ENCODE peak calls at places on chromosomes 13 and 19, in eight cellular contexts. One of them, this sample, is unnamed.

GRCh38 chr13:95185311-95185710 is 115.9 kb downstream of the ABCC4 start:
- DNase-seq in lower leg skin: no peak
- DNase-seq in tibial nerve: no peak
- DNase-seq in spleen: no peak
- DNase-seq in heart left ventricle: no peak
- DNase-seq in uterus: no peak
- DNase-seq in A549: no peak
- DNase-seq in vagina: no peak
- DNase-seq in this sample: no peak

GRCh38 chr13:51729853-51730553 is 74.0 kb downstream of the DHRS12 start:
- DNase-seq in spleen: no peak
- DNase-seq in A549: no peak
- DNase-seq in heart left ventricle: no peak
- DNase-seq in vagina: no peak
- DNase-seq in uterus: peak; percentile 81
- DNase-seq in tibial nerve: no peak
- DNase-seq in lower leg skin: peak; percentile 90
- DNase-seq in this sample: no peak

GRCh38 chr13:84917252-84917878 is 881.9 kb downstream of the SLITRK6 start:
- DNase-seq in uterus: no peak
- DNase-seq in A549: no peak
- DNase-seq in tibial nerve: no peak
- DNase-seq in heart left ventricle: no peak
- DNase-seq in spleen: no peak
- DNase-seq in lower leg skin: no peak
- DNase-seq in vagina: no peak
- DNase-seq in this sample: no peak

GRCh38 chr13:35190241-35190640 is 248.2 kb downstream of the NBEA start:
- DNase-seq in lower leg skin: no peak
- DNase-seq in tibial nerve: no peak
- DNase-seq in vagina: no peak
- DNase-seq in A549: no peak
- DNase-seq in spleen: no peak
- DNase-seq in heart left ventricle: no peak
- DNase-seq in uterus: no peak
- DNase-seq in this sample: no peak

GRCh38 chr13:99352351-99353271 is 45.4 kb upstream of the GPR183 start:
- DNase-seq in A549: no peak
- DNase-seq in heart left ventricle: no peak
- DNase-seq in uterus: no peak
- DNase-seq in tibial nerve: no peak
- DNase-seq in vagina: no peak
- DNase-seq in spleen: no peak
- DNase-seq in lower leg skin: no peak
- DNase-seq in this sample: no peak

GRCh38 chr13:31587696-31588266 is 151.5 kb upstream of the RXFP2 start:
- DNase-seq in lower leg skin: no peak
- DNase-seq in heart left ventricle: no peak
- DNase-seq in uterus: no peak
- DNase-seq in tibial nerve: no peak
- DNase-seq in A549: no peak
- DNase-seq in vagina: no peak
- DNase-seq in spleen: no peak
- DNase-seq in this sample: no peak

GRCh38 chr19:16829822-16830289 is 658 bp downstream of the SIN3B start:
- DNase-seq in lower leg skin: no peak
- DNase-seq in spleen: no peak
- DNase-seq in vagina: no peak
- DNase-seq in tibial nerve: no peak
- DNase-seq in uterus: no peak
- DNase-seq in heart left ventricle: no peak
- DNase-seq in A549: no peak
- DNase-seq in this sample: no peak

GRCh38 chr13:102333320-102334181 is 68.3 kb downstream of the FGF14 start:
- DNase-seq in A549: no peak
- DNase-seq in heart left ventricle: no peak
- DNase-seq in spleen: no peak
- DNase-seq in uterus: no peak
- DNase-seq in lower leg skin: no peak
- DNase-seq in vagina: no peak
- DNase-seq in tibial nerve: no peak
- DNase-seq in this sample: no peak

GRCh38 chr19:2331601-2332246 is 3.2 kb downstream of the SPPL2B start:
- DNase-seq in A549: no peak
- DNase-seq in heart left ventricle: no peak
- DNase-seq in tibial nerve: no peak
- DNase-seq in uterus: no peak
- DNase-seq in lower leg skin: no peak
- DNase-seq in spleen: no peak
- DNase-seq in vagina: no peak
- DNase-seq in this sample: no peak

GRCh38 chr19:41587838-41588210 is 11.9 kb downstream of the CEACAM21 start:
- DNase-seq in A549: no peak
- DNase-seq in lower leg skin: no peak
- DNase-seq in vagina: peak; percentile 61
- DNase-seq in uterus: no peak
- DNase-seq in spleen: peak; percentile 16
- DNase-seq in heart left ventricle: no peak
- DNase-seq in tibial nerve: no peak
- DNase-seq in this sample: no peak

GRCh38 chr13:113560645-113561416 is 23.7 kb upstream of the TFDP1 start:
- DNase-seq in spleen: peak; percentile 70
- DNase-seq in vagina: peak; percentile 64
- DNase-seq in lower leg skin: peak; percentile 54
- DNase-seq in tibial nerve: no peak
- DNase-seq in A549: no peak
- DNase-seq in heart left ventricle: no peak
- DNase-seq in uterus: peak; percentile 2
- DNase-seq in this sample: peak; percentile 39

GRCh38 chr13:32267836-32268439 is 47.2 kb downstream of the ZAR1L start:
- DNase-seq in vagina: no peak
- DNase-seq in heart left ventricle: no peak
- DNase-seq in tibial nerve: no peak
- DNase-seq in A549: no peak
- DNase-seq in spleen: no peak
- DNase-seq in uterus: no peak
- DNase-seq in lower leg skin: no peak
- DNase-seq in this sample: no peak

DNA sequence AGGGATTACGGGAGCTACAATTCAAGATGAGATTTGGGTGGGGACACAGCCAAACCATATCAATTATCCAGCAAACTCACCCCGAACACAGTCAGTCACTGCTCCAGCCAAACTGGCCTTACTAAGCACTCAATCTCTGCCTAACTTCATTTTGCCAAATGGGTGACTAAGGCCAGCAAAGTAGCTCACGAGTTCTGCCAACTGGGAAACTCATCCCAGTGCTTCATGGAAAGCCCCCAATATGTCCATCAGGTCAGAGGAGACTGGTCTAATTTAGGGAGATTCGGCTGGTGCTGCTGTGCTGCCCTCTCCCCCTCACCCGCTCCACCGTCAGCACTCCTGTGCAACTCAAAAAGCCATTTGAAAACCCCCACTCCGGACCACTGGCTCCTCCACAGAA is 324.0 kb downstream of the FOXO1 start:
- DNase-seq in tibial nerve: no peak
- DNase-seq in heart left ventricle: no peak
- DNase-seq in vagina: no peak
- DNase-seq in uterus: no peak
- DNase-seq in lower leg skin: no peak
- DNase-seq in A549: no peak
- DNase-seq in spleen: no peak
- DNase-seq in this sample: no peak
- TF ChIP-seq POLR2A in tibial nerve: no peak
- TF ChIP-seq POLR2A in heart left ventricle: no peak
- TF ChIP-seq POLR2A in vagina: no peak
- TF ChIP-seq POLR2A in uterus: no peak
- TF ChIP-seq POLR2A in lower leg skin: no peak
- TF ChIP-seq POLR2A in A549: no peak
- TF ChIP-seq POLR2A in spleen: no peak
- TF ChIP-seq POLR2A in this sample: no peak

GRCh38 chr13:106537521-106537920 is 2.1 kb upstream of the EFNB2 start:
- DNase-seq in vagina: no peak
- DNase-seq in tibial nerve: no peak
- DNase-seq in uterus: no peak
- DNase-seq in A549: no peak
- DNase-seq in lower leg skin: no peak
- DNase-seq in heart left ventricle: no peak
- DNase-seq in spleen: no peak
- DNase-seq in this sample: no peak

GRCh38 chr13:106536244-106537034 is 977 bp upstream of the EFNB2 start:
- DNase-seq in vagina: no peak
- DNase-seq in lower leg skin: peak; percentile 97
- DNase-seq in heart left ventricle: peak; percentile 96
- DNase-seq in tibial nerve: peak; percentile 82
- DNase-seq in uterus: peak; percentile 89
- DNase-seq in spleen: peak; percentile 98
- DNase-seq in A549: peak; percentile 62
- DNase-seq in this sample: peak; percentile 94

GRCh38 chr13:106534844-106535551 is 464 bp downstream of the EFNB2 start:
- DNase-seq in uterus: peak; percentile 24
- DNase-seq in heart left ventricle: peak; percentile 64
- DNase-seq in spleen: peak; percentile 87
- DNase-seq in vagina: no peak
- DNase-seq in A549: peak; percentile 17
- DNase-seq in lower leg skin: peak; percentile 88
- DNase-seq in tibial nerve: no peak
- DNase-seq in this sample: peak; percentile 36

GRCh38 chr13:106533940-106534843 is 1.3 kb downstream of the EFNB2 start:
- DNase-seq in A549: no peak
- DNase-seq in heart left ventricle: peak; percentile 69
- DNase-seq in spleen: peak; percentile 86
- DNase-seq in lower leg skin: peak; percentile 89
- DNase-seq in uterus: peak; percentile 47
- DNase-seq in tibial nerve: no peak
- DNase-seq in vagina: no peak
- DNase-seq in this sample: peak; percentile 54

DNA sequence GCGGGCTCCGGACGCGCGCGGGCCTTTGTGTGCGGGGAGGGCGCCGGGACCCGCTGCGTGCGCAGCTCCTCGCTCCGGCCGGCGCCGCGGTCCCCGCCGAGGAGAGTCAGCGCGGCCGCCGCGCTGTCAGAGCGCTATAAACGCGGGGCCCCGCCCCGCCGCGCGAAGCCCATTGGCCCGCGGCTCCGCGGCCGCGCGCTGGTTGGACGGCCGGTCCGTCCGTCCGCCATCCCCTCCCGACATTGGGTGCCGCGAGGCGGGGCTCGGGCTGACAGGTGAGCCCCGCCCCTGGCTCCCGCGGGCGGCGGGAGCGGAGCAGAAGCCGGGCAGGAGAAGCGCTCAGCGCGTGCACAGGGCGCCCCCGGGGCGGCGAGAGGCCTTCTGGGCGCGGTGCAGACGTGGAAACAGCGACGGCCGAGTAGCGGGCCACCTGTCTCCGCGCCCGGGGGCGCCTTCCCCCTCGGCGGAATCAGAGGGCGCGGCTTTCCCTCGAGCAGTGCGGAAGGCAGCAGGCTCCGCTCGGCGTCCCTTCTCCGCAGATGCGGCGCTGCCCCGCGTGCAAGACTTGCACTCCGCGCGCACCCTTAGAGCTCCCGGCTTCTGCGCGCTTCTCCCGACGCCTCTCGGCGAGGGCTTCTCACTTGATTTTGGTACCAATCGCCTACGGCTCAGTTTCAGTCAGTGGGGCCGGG is at the start of gene EFNB2:
- DNase-seq in uterus: peak; percentile 90
- DNase-seq in tibial nerve: peak; percentile 69
- DNase-seq in lower leg skin: peak; percentile 96
- DNase-seq in spleen: peak; percentile 96
- DNase-seq in A549: peak; percentile 83
- DNase-seq in heart left ventricle: peak; percentile 96
- DNase-seq in vagina: no peak
- DNase-seq in this sample: peak; percentile 95
- TF ChIP-seq POLR2A in uterus: peak; percentile 86
- TF ChIP-seq POLR2A in tibial nerve: peak; percentile 92
- TF ChIP-seq POLR2A in lower leg skin: no peak
- TF ChIP-seq POLR2A in spleen: peak; percentile 65
- TF ChIP-seq POLR2A in A549: peak; percentile 40
- TF ChIP-seq POLR2A in heart left ventricle: peak; percentile 98
- TF ChIP-seq POLR2A in vagina: peak; percentile 91
- TF ChIP-seq POLR2A in this sample: peak; percentile 86

GRCh38 chr19:46378268-46378667 is 31.4 kb downstream of the PPP5C start:
- DNase-seq in A549: no peak
- DNase-seq in heart left ventricle: no peak
- DNase-seq in spleen: no peak
- DNase-seq in tibial nerve: no peak
- DNase-seq in vagina: no peak
- DNase-seq in lower leg skin: no peak
- DNase-seq in uterus: no peak
- DNase-seq in this sample: no peak
- TF ChIP-seq POLR2A in A549: no peak
- TF ChIP-seq POLR2A in heart left ventricle: no peak
- TF ChIP-seq POLR2A in spleen: no peak
- TF ChIP-seq POLR2A in tibial nerve: no peak
- TF ChIP-seq POLR2A in vagina: no peak
- TF ChIP-seq POLR2A in lower leg skin: no peak
- TF ChIP-seq POLR2A in uterus: no peak
- TF ChIP-seq POLR2A in this sample: no peak

GRCh38 chr19:19627716-19628498 is at the start of gene LPAR2:
- DNase-seq in uterus: no peak
- DNase-seq in lower leg skin: no peak
- DNase-seq in vagina: no peak
- DNase-seq in tibial nerve: no peak
- DNase-seq in heart left ventricle: no peak
- DNase-seq in spleen: peak; percentile 94
- DNase-seq in A549: peak; percentile 35
- DNase-seq in this sample: no peak
- TF ChIP-seq POLR2A in uterus: no peak
- TF ChIP-seq POLR2A in lower leg skin: no peak
- TF ChIP-seq POLR2A in vagina: no peak
- TF ChIP-seq POLR2A in tibial nerve: no peak
- TF ChIP-seq POLR2A in heart left ventricle: no peak
- TF ChIP-seq POLR2A in spleen: no peak
- TF ChIP-seq POLR2A in A549: no peak
- TF ChIP-seq POLR2A in this sample: no peak